ENCODE peak calls at places on chromosome 2, in six cellular contexts. U, V, K, X, M and A are unnamed samples.

GRCh38 chr2:120740765-120741513 is 5.3 kb downstream of the GLI2 start:
- DNase-seq in U (peak; percentile 55), K (peak; percentile 91), X (no peak), M (peak; percentile 32), V (no peak), A (no peak)

GRCh38 chr2:74261204-74261864 is 62.9 kb downstream of the MTHFD2 start:
- DNase-seq in X (no peak), U (peak; percentile 9), K (peak; percentile 74), V (no peak), M (peak; percentile 29), A (no peak)

GRCh38 chr2:170362313-170362795 is 184.4 kb downstream of the MYO3B start:
- DNase-seq in U (no peak), K (no peak), V (no peak), M (no peak), X (no peak), A (no peak)

GRCh38 chr2:22326250-22326649 is 1058.7 kb upstream of the KLHL29 start:
- DNase-seq in M (no peak), K (no peak), U (no peak), V (no peak), X (no peak), A (no peak)

GRCh38 chr2:177506506-177506905 is 113.9 kb downstream of the AGPS start:
- DNase-seq in K (no peak), U (no peak), V (no peak), X (no peak), M (no peak), A (no peak)

GRCh38 chr2:102789349-102790085 is 27.7 kb downstream of the TMEM182 start:
- DNase-seq in V (no peak), M (no peak), K (peak; percentile 22), U (no peak), X (no peak), A (no peak)

GRCh38 chr2:76813084-76813483 is 709.1 kb downstream of the LRRTM4 start:
- DNase-seq in M (no peak), X (no peak), V (no peak), U (no peak), K (no peak), A (no peak)

GRCh38 chr2:163664610-163665009 is 71.2 kb downstream of the FIGN start:
- DNase-seq in U (peak; percentile 92), M (peak; percentile 87), X (peak; percentile 67), V (no peak), K (no peak), A (no peak)

GRCh38 chr2:70608373-70608772 is 54.7 kb upstream of the TGFA start:
- DNase-seq in K (no peak), X (no peak), M (no peak), U (peak; percentile 23), V (no peak), A (no peak)

GRCh38 chr2:150478206-150478974 is 9.1 kb downstream of the RND3 start:
- DNase-seq in X (no peak), M (peak; percentile 63), K (peak; percentile 63), U (peak; percentile 70), V (peak; percentile 25), A (no peak)
- H3K4me3 ChIP-seq in X (peak overlapping the region; percentile 16), M (no peak overlapping the region), K (no peak overlapping the region), U (peak overlapping the region; percentile 19), V (peak overlapping the region; percentile 68), A (no peak overlapping the region)

GRCh38 chr2:128105072-128105471 is 14.1 kb downstream of the UGGT1 start:
- DNase-seq in X (no peak), U (no peak), M (no peak), V (no peak), K (no peak), A (no peak)
- H3K4me3 ChIP-seq in X (no peak overlapping the region), U (no peak overlapping the region), M (no peak overlapping the region), V (no peak overlapping the region), K (no peak overlapping the region), A (no peak overlapping the region)

DNA sequence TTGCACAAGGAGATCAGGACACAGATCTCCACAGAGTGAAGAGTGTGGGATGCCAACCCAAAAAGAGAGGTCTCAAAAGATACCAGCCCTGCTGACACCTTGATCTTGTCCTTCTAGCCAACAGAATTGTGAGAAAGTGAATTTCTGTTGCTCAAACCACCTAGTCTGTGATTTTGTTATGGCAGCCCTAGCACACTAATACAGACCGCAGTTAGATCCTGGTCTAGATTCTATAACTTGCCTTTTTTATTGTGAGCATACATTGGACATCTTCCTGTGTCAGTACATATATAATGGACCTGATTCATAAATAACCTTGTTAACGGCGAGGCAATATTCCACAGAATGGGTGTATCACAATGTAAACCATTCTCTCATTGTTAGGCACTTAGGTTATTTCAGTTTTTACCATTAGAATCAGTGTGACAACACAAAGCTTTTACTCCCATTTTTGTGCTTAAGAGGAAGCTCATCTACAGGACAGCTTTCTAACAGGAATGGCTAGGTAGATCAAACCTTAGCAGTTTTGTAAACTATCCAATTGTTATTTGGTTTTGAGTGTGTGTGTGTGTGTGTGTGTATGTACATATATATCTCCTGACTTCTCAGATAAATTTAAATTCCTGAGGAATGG is 89.0 kb downstream of the ACSL3 start:
- DNase-seq in V (no peak), K (no peak), U (no peak), X (no peak), M (no peak), A (no peak)
- H3K4me3 ChIP-seq in V (no peak overlapping the region), K (no peak overlapping the region), U (no peak overlapping the region), X (no peak overlapping the region), M (no peak overlapping the region), A (no peak overlapping the region)

GRCh38 chr2:136113767-136114070 is 4.2 kb downstream of the CXCR4 start:
- DNase-seq in X (no peak), K (no peak), V (no peak), U (no peak), M (no peak), A (no peak)
- H3K4me3 ChIP-seq in X (no peak overlapping the region), K (no peak overlapping the region), V (no peak overlapping the region), U (no peak overlapping the region), M (no peak overlapping the region), A (no peak overlapping the region)

DNA sequence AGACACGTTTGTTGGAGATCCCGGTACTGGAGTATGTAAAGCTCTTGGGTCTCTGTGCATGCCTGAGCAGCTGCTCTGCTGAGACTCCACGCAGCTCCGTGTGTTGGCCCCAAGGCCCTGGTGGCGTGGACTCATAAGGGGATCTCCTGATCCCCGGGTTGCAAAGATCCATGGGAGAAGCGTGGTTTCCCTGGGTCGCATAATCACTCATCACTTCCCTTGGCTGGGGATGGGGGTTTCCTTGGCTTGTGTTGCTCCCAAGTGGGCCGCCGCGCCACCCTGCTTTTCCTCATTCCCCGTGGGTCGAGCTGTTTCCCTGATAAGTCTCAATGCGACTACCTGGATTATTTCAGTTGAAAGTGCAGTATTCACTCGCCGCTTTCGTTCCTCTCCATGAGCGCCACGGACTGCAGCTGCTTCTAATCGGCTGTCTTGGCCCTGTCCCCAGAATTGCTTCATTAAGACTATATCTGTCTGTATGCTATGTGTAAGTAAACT is 76.0 kb downstream of the EPC2 start:
- DNase-seq in U (no peak), V (no peak), K (no peak), M (peak; percentile 55), X (no peak), A (no peak)
- H3K4me3 ChIP-seq in U (no peak overlapping the region), V (no peak overlapping the region), K (no peak overlapping the region), M (peak overlapping the region; percentile 35), X (no peak overlapping the region), A (no peak overlapping the region)

GRCh38 chr2:96123290-96123689 is 6.9 kb upstream of the ADRA2B start:
- DNase-seq in K (no peak), X (no peak), V (no peak), U (no peak), M (no peak), A (no peak)
- H3K4me3 ChIP-seq in K (no peak overlapping the region), X (no peak overlapping the region), V (no peak overlapping the region), U (no peak overlapping the region), M (no peak overlapping the region), A (no peak overlapping the region)

DNA sequence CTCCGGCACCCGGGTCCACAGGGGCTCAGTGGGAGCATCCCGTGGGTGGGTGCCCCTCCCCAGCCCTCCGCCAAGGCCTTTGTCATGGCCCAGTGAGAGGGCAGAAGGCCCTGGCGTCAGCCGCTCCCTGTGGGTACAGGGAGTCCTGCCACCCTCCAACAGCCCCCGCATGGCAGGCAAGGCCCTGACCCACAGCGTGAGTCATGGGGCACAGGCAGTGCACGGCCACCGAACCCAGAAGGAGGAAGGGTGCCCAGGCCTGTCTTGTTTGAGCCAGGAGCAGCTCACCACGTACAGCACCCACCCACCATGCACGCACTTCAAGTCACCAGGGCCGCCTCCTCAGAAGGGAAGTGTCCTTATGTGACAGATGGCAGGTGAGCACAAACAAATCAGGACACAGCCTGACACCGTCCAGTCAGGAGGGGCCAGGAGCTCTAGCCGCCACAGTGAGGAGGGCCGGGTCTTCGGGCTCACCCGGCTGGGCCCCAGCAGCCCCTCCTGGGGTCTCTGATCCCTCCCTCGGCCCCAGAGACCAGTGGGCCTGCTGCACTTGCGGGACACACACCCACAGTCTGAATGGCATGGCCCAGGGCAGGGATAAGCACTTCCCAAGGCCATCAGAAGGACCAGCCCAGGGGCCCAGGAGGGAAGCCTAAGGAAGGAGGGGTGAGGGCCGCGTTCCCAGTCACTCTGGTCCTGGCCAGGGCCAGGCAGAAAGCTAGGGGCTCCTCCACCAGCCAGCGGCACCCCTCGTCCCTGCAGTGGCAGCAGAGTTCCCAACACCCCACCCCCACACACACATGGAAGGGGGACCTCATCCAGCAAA is 25.8 kb downstream of the BIN1 start:
- DNase-seq in V (no peak), M (no peak), K (no peak), U (peak; percentile 36), X (no peak), A (no peak)
- H3K4me3 ChIP-seq in V (no peak overlapping the region), M (no peak overlapping the region), K (no peak overlapping the region), U (no peak overlapping the region), X (no peak overlapping the region), A (no peak overlapping the region)

GRCh38 chr2:218406209-218406948 is 6.7 kb downstream of the CTDSP1 start:
- DNase-seq in U (peak; percentile 91), X (no peak), K (peak; percentile 98), M (peak; percentile 94), V (no peak), A (peak; percentile 70)
- H3K4me3 ChIP-seq in U (peak overlapping the region; percentile 50), X (peak overlapping the region; percentile 48), K (peak overlapping the region; percentile 56), M (peak overlapping the region; percentile 39), V (peak overlapping the region; percentile 59), A (peak overlapping the region; percentile 40)

GRCh38 chr2:69152847-69153246 is 139.9 kb downstream of the ANTXR1 start:
- DNase-seq in X (no peak), K (no peak), V (no peak), M (no peak), U (no peak), A (no peak)
- H3K4me3 ChIP-seq in X (no peak overlapping the region), K (no peak overlapping the region), V (no peak overlapping the region), M (no peak overlapping the region), U (no peak overlapping the region), A (no peak overlapping the region)